ENCODE peak calls at places on chromosome 21, in four cellular contexts. N is breast epithelium, C is adrenal gland, F is heart right ventricle. R is an unnamed sample.
A peak's percentile ranks its signal among the peaks of the same experiment; 100 is the strongest.

GRCh38 chr21:16193758-16194606 is 464.2 kb downstream of the USP25 start:
- DNase-seq in N (peak; percentile 24), C (peak; percentile 62), F (peak; percentile 48), R (peak; percentile 45)

GRCh38 chr21:38773108-38774061 is 32.3 kb upstream of the ETS2 start:
- DNase-seq in N (no peak), C (no peak), F (peak; percentile 23), R (no peak)

GRCh38 chr21:28521932-28522826 is 470.5 kb downstream of the LTN1 start:
- DNase-seq in N (no peak), C (no peak), F (no peak), R (no peak)

GRCh38 chr21:16279658-16280581 is 550.1 kb downstream of the USP25 start:
- DNase-seq in N (no peak), C (peak; percentile 27), F (no peak), R (no peak)

GRCh38 chr21:28256420-28256831 is 736.3 kb downstream of the LTN1 start:
- DNase-seq in N (no peak), C (no peak), F (no peak), R (no peak)

GRCh38 chr21:20997308-20997632 is 939 bp upstream of the NCAM2 start:
- DNase-seq in N (no peak), C (no peak), F (peak; percentile 21), R (no peak)

GRCh38 chr21:25572895-25573310 is 34.4 kb downstream of the MRPL39 start:
- DNase-seq in N (no peak), C (no peak), F (no peak), R (no peak)

GRCh38 chr21:17576080-17576835 is 36.4 kb downstream of the BTG3 start:
- DNase-seq in N (no peak), C (no peak), F (no peak), R (no peak)

GRCh38 chr21:33541105-33541711 is 709 bp downstream of the GART start:
- DNase-seq in N (no peak), C (no peak), F (no peak), R (no peak)

GRCh38 chr21:24896735-24897124 is 710.6 kb downstream of the MRPL39 start:
- DNase-seq in N (no peak), C (no peak), F (no peak), R (no peak)

GRCh38 chr21:31316488-31317169 is 27.4 kb downstream of the TIAM1 start:
- DNase-seq in N (no peak), C (no peak), F (no peak), R (no peak)

GRCh38 chr21:21268061-21268471 is 269.9 kb downstream of the NCAM2 start:
- DNase-seq in N (no peak), C (no peak), F (no peak), R (no peak)

GRCh38 chr21:45769896-45770295 is 126.4 kb downstream of the PCBP3 start:
- DNase-seq in N (no peak), C (no peak), F (no peak), R (no peak)

GRCh38 chr21:17777321-17777720 is 41.8 kb downstream of the C21orf91 start:
- DNase-seq in N (no peak), C (no peak), F (no peak), R (no peak)

GRCh38 chr21:34181418-34181817 is 108.0 kb downstream of the MRPS6 start:
- DNase-seq in N (no peak), C (no peak), F (no peak), R (no peak)

GRCh38 chr21:15365751-15366392 is 301.1 kb upstream of the NRIP1 start:
- DNase-seq in N (no peak), C (no peak), F (no peak), R (no peak)

GRCh38 chr21:8991968-8992621 is 1529.3 kb upstream of the TPTE start:
- DNase-seq in N (no peak), C (no peak), F (no peak), R (no peak)

GRCh38 chr21:45892156-45892919 is 89.2 kb upstream of the COL6A1 start:
- DNase-seq in N (no peak), C (no peak), F (no peak), R (no peak)

GRCh38 chr21:29737188-29737587 is 202.6 kb downstream of the GRIK1 start:
- DNase-seq in N (no peak), C (no peak), F (no peak), R (no peak)

GRCh38 chr21:31158789-31159581 is 120.7 kb upstream of the KRTAP19-8 start:
- DNase-seq in N (no peak), C (no peak), F (no peak), R (no peak)

GRCh38 chr21:36719614-36720013 is 20.7 kb downstream of the SIM2 start:
- DNase-seq in N (peak; percentile 24), C (no peak), F (no peak), R (no peak)

GRCh38 chr21:37551406-37552355 is 185.1 kb downstream of the DYRK1A start:
- DNase-seq in N (no peak), C (no peak), F (no peak), R (peak; percentile 47)

GRCh38 chr21:28776251-28776650 is 216.4 kb downstream of the LTN1 start:
- DNase-seq in N (no peak), C (no peak), F (no peak), R (no peak)

GRCh38 chr21:39655589-39655988 is 42.8 kb downstream of the B3GALT5 start:
- DNase-seq in N (no peak), C (no peak), F (no peak), R (no peak)

GRCh38 chr21:36988536-36988935 is 18.0 kb upstream of the RIPPLY3 start:
- DNase-seq in N (no peak), C (no peak), F (no peak), R (no peak)

GRCh38 chr21:28687571-28687970 is 305.1 kb downstream of the LTN1 start:
- DNase-seq in N (no peak), C (no peak), F (no peak), R (no peak)

GRCh38 chr21:20729376-20729775 is 268.8 kb upstream of the NCAM2 start:
- DNase-seq in N (no peak), C (no peak), F (no peak), R (no peak)

GRCh38 chr21:32467291-32467690 is 54.8 kb downstream of the EVA1C start:
- DNase-seq in N (no peak), C (no peak), F (no peak), R (no peak)
- TF ChIP-seq CTCF in N (no peak), C (no peak), F (no peak), R (no peak)

DNA sequence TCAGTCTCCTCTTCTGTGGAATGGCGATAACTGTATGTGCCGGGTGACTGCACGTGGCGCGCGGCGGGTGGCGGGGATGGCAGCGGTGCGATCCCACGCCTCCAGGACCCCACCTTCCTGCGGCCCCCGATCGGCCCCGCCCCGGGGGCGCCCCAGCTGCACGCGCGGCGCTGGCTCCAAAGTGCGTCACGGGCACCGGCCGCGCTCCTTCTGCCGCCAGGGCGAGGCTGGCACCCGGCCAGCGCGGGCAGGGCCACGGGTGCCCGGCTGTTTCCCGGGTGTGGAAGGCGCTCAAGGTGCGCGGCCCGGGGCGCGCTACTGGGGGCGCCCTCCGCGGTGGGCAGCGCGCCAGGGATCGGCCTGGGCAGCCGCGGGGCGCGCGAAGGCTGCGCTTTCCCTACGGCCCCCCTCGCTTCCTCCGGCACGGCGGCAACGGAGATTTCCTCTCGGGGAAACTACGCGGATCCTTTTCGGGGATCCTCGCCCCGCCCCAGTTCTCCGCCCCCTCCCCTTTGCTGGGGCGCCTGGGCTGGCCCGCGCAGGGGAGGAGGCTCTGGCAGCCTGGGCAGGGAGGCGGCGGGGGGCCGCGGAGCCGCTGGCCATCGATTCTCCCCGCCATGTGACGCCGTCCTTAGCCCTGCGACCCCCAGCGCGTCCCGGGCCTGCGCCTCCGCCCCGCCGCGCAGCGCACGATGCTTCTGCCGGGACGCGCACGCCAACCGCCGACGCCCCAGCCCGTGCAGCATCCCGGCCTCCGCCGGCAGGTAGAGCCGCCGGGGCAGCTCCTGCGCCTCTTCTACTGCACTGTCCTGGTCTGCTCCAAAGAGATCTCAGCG is at the start of gene EVA1C:
- DNase-seq in N (peak; percentile 53), C (peak; percentile 68), F (peak; percentile 77), R (peak; percentile 37)
- TF ChIP-seq CTCF in N (peak; percentile 2), C (no peak), F (peak; percentile 50), R (no peak)

DNA sequence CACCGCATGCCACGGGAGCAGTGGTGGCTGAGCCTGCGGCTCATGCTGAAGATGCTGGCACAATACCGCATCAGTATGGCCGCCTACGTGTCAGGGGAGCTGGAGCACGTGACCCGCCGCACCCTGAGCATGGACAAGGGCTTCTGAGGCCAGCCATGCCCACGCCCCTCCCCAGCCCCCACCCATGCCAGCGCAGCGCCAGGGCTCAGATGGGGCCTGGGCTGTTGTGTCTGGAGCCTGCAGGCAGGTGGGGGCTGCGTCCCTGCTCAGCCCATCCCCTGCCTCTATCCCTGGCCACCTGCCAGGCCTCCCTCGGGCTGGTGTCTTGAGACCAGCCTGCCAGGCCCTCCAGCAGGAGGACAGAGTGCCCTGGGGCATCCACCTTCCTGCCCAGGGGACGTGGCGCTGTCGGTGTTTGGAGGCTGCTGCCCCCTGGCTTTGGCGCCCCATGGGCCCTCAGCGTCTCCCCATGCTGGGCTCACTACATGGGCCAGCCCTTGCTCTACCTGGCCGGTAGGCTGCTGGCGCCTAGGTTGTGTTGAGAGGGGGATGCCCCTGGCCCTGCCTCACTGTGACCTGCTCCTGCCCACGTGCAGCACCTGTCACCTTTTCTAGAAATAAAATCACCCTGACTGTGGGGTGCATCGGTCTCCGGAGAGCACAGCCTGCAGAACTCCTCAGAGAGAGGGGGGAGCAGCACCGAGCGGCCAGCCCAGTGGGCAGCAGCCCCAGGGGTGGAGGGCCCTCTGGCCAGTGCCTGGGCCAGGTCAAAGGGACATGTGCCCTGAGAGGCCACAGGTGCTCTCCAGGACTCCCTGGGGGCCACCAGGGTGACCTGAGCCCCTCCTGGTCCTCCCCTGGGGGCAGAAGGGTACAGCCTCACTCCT is 12.2 kb downstream of the CFAP410 start:
- DNase-seq in N (no peak), C (no peak), F (no peak), R (no peak)
- TF ChIP-seq CTCF in N (no peak), C (no peak), F (no peak), R (no peak)

GRCh38 chr21:26736449-26736848 is 108.8 kb downstream of the ADAMTS1 start:
- DNase-seq in N (no peak), C (no peak), F (no peak), R (no peak)

GRCh38 chr21:26732442-26733221 is 112.6 kb downstream of the ADAMTS1 start:
- DNase-seq in N (no peak), C (peak; percentile 56), F (peak; percentile 24), R (peak; percentile 66)
- TF ChIP-seq CTCF in N (peak; percentile 29), C (peak; percentile 52), F (peak; percentile 69), R (peak; percentile 62)

R was measured in mesothelial cell of epicardium.